ENCODE peak calls at places on chromosomes 2 and 18, in nine cellular contexts. One of them, this sample, is unnamed.

GRCh38 chr2:63545023-63545422 is 43.3 kb downstream of the WDPCP start:
- DNase-seq in WERI-Rb-1: no peak
- DNase-seq in ovary: no peak
- DNase-seq in activated T-cell treated with anti-CD3 and anti-CD28 coated beads for 1 hour: no peak
- DNase-seq in HFF-Myc: no peak
- DNase-seq in HuH-7.5: no peak
- DNase-seq in HuH-7: no peak
- DNase-seq in posterior cingulate gyrus: no peak
- DNase-seq in GM04504: no peak
- DNase-seq in this sample: no peak

GRCh38 chr2:37571571-37572136 is 99.8 kb downstream of the CDC42EP3 start:
- DNase-seq in activated T-cell treated with anti-CD3 and anti-CD28 coated beads for 1 hour: no peak
- DNase-seq in HFF-Myc: no peak
- DNase-seq in HuH-7.5: no peak
- DNase-seq in HuH-7: no peak
- DNase-seq in ovary: no peak
- DNase-seq in GM04504: no peak
- DNase-seq in posterior cingulate gyrus: no peak
- DNase-seq in WERI-Rb-1: no peak
- DNase-seq in this sample: no peak

GRCh38 chr18:45687617-45688016 is 36.4 kb upstream of the SLC14A1 start:
- DNase-seq in WERI-Rb-1: no peak
- DNase-seq in GM04504: no peak
- DNase-seq in HuH-7: no peak
- DNase-seq in HuH-7.5: no peak
- DNase-seq in posterior cingulate gyrus: no peak
- DNase-seq in ovary: no peak
- DNase-seq in HFF-Myc: no peak
- DNase-seq in activated T-cell treated with anti-CD3 and anti-CD28 coated beads for 1 hour: no peak
- DNase-seq in this sample: no peak

GRCh38 chr2:166104773-166105172 is 23.0 kb downstream of the SCN1A start:
- DNase-seq in GM04504: no peak
- DNase-seq in HFF-Myc: no peak
- DNase-seq in ovary: no peak
- DNase-seq in activated T-cell treated with anti-CD3 and anti-CD28 coated beads for 1 hour: no peak
- DNase-seq in HuH-7: no peak
- DNase-seq in posterior cingulate gyrus: no peak
- DNase-seq in HuH-7.5: no peak
- DNase-seq in WERI-Rb-1: no peak
- DNase-seq in this sample: no peak

GRCh38 chr2:167190053-167190452 is 301.8 kb downstream of the XIRP2 start:
- DNase-seq in activated T-cell treated with anti-CD3 and anti-CD28 coated beads for 1 hour: no peak
- DNase-seq in WERI-Rb-1: no peak
- DNase-seq in HFF-Myc: no peak
- DNase-seq in posterior cingulate gyrus: no peak
- DNase-seq in HuH-7: no peak
- DNase-seq in GM04504: no peak
- DNase-seq in HuH-7.5: no peak
- DNase-seq in ovary: no peak
- DNase-seq in this sample: no peak

GRCh38 chr2:202657876-202658275 is 23.1 kb downstream of the FAM117B start:
- DNase-seq in HuH-7.5: no peak
- DNase-seq in posterior cingulate gyrus: no peak
- DNase-seq in HuH-7: no peak
- DNase-seq in activated T-cell treated with anti-CD3 and anti-CD28 coated beads for 1 hour: no peak
- DNase-seq in ovary: no peak
- DNase-seq in GM04504: no peak
- DNase-seq in WERI-Rb-1: no peak
- DNase-seq in HFF-Myc: no peak
- DNase-seq in this sample: no peak

GRCh38 chr2:105869318-105869717 is 124.6 kb downstream of the NCK2 start:
- DNase-seq in posterior cingulate gyrus: no peak
- DNase-seq in HFF-Myc: no peak
- DNase-seq in WERI-Rb-1: no peak
- DNase-seq in HuH-7: no peak
- DNase-seq in activated T-cell treated with anti-CD3 and anti-CD28 coated beads for 1 hour: no peak
- DNase-seq in HuH-7.5: no peak
- DNase-seq in ovary: no peak
- DNase-seq in GM04504: no peak
- DNase-seq in this sample: no peak

GRCh38 chr2:206474059-206474458 is 30.7 kb downstream of the ADAM23 start:
- DNase-seq in posterior cingulate gyrus: no peak
- DNase-seq in HuH-7: no peak
- DNase-seq in HFF-Myc: no peak
- DNase-seq in GM04504: no peak
- DNase-seq in HuH-7.5: no peak
- DNase-seq in WERI-Rb-1: no peak
- DNase-seq in activated T-cell treated with anti-CD3 and anti-CD28 coated beads for 1 hour: no peak
- DNase-seq in ovary: no peak
- DNase-seq in this sample: no peak

GRCh38 chr2:108958002-108958401 is 31.0 kb downstream of the EDAR start:
- DNase-seq in HuH-7: no peak
- DNase-seq in activated T-cell treated with anti-CD3 and anti-CD28 coated beads for 1 hour: no peak
- DNase-seq in posterior cingulate gyrus: no peak
- DNase-seq in GM04504: no peak
- DNase-seq in ovary: no peak
- DNase-seq in HFF-Myc: no peak
- DNase-seq in HuH-7.5: no peak
- DNase-seq in WERI-Rb-1: no peak
- DNase-seq in this sample: no peak

GRCh38 chr18:47873625-47874024 is 56.8 kb downstream of the SMAD2 start:
- DNase-seq in ovary: no peak
- DNase-seq in HFF-Myc: no peak
- DNase-seq in posterior cingulate gyrus: no peak
- DNase-seq in GM04504: no peak
- DNase-seq in activated T-cell treated with anti-CD3 and anti-CD28 coated beads for 1 hour: no peak
- DNase-seq in HuH-7: no peak
- DNase-seq in WERI-Rb-1: no peak
- DNase-seq in HuH-7.5: no peak
- DNase-seq in this sample: no peak

GRCh38 chr2:218701806-218702205 is 8.8 kb upstream of the TTLL4 start:
- DNase-seq in GM04504: no peak
- DNase-seq in HuH-7.5: no peak
- DNase-seq in WERI-Rb-1: no peak
- DNase-seq in ovary: no peak
- DNase-seq in HFF-Myc: no peak
- DNase-seq in posterior cingulate gyrus: no peak
- DNase-seq in HuH-7: no peak
- DNase-seq in activated T-cell treated with anti-CD3 and anti-CD28 coated beads for 1 hour: no peak
- DNase-seq in this sample: no peak

GRCh38 chr2:10149684-10150083 is 27.1 kb downstream of the RRM2 start:
- DNase-seq in ovary: no peak
- DNase-seq in posterior cingulate gyrus: no peak
- DNase-seq in GM04504: no peak
- DNase-seq in activated T-cell treated with anti-CD3 and anti-CD28 coated beads for 1 hour: no peak
- DNase-seq in HFF-Myc: no peak
- DNase-seq in HuH-7: no peak
- DNase-seq in WERI-Rb-1: no peak
- DNase-seq in HuH-7.5: no peak
- DNase-seq in this sample: no peak

GRCh38 chr2:101496279-101496678 is 21.4 kb upstream of the RFX8 start:
- DNase-seq in ovary: no peak
- DNase-seq in HFF-Myc: no peak
- DNase-seq in WERI-Rb-1: no peak
- DNase-seq in HuH-7: no peak
- DNase-seq in posterior cingulate gyrus: no peak
- DNase-seq in HuH-7.5: no peak
- DNase-seq in activated T-cell treated with anti-CD3 and anti-CD28 coated beads for 1 hour: no peak
- DNase-seq in GM04504: no peak
- DNase-seq in this sample: no peak

GRCh38 chr2:200203381-200203827 is 103.1 kb upstream of the SPATS2L start:
- DNase-seq in WERI-Rb-1: no peak
- DNase-seq in ovary: no peak
- DNase-seq in HuH-7: no peak
- DNase-seq in GM04504: no peak
- DNase-seq in HFF-Myc: no peak
- DNase-seq in activated T-cell treated with anti-CD3 and anti-CD28 coated beads for 1 hour: no peak
- DNase-seq in posterior cingulate gyrus: no peak
- DNase-seq in HuH-7.5: no peak
- DNase-seq in this sample: no peak

GRCh38 chr2:177101930-177102329 is 110.7 kb upstream of the HNRNPA3 start:
- DNase-seq in HFF-Myc: no peak
- DNase-seq in activated T-cell treated with anti-CD3 and anti-CD28 coated beads for 1 hour: no peak
- DNase-seq in GM04504: no peak
- DNase-seq in posterior cingulate gyrus: no peak
- DNase-seq in WERI-Rb-1: no peak
- DNase-seq in HuH-7.5: no peak
- DNase-seq in ovary: no peak
- DNase-seq in HuH-7: no peak
- DNase-seq in this sample: no peak

GRCh38 chr2:41869542-41870256 is 178.1 kb upstream of the PKDCC start:
- DNase-seq in WERI-Rb-1: peak
- DNase-seq in HuH-7.5: peak
- DNase-seq in ovary: peak
- DNase-seq in posterior cingulate gyrus: peak
- DNase-seq in GM04504: no peak
- DNase-seq in activated T-cell treated with anti-CD3 and anti-CD28 coated beads for 1 hour: peak
- DNase-seq in HuH-7: peak
- DNase-seq in HFF-Myc: no peak
- DNase-seq in this sample: no peak

GRCh38 chr2:54568876-54569298 is 112.8 kb downstream of the SPTBN1 start:
- DNase-seq in GM04504: no peak
- DNase-seq in HuH-7: no peak
- DNase-seq in ovary: no peak
- DNase-seq in WERI-Rb-1: no peak
- DNase-seq in HFF-Myc: no peak
- DNase-seq in HuH-7.5: no peak
- DNase-seq in posterior cingulate gyrus: no peak
- DNase-seq in activated T-cell treated with anti-CD3 and anti-CD28 coated beads for 1 hour: no peak
- DNase-seq in this sample: no peak

GRCh38 chr2:118231759-118232158 is 143.5 kb downstream of the INSIG2 start:
- DNase-seq in HuH-7: no peak
- DNase-seq in HFF-Myc: no peak
- DNase-seq in activated T-cell treated with anti-CD3 and anti-CD28 coated beads for 1 hour: no peak
- DNase-seq in HuH-7.5: no peak
- DNase-seq in ovary: no peak
- DNase-seq in posterior cingulate gyrus: no peak
- DNase-seq in GM04504: no peak
- DNase-seq in WERI-Rb-1: no peak
- DNase-seq in this sample: peak

GRCh38 chr2:70828914-70829824 is 6.4 kb downstream of the CD207 start:
- DNase-seq in HuH-7: no peak
- DNase-seq in posterior cingulate gyrus: no peak
- DNase-seq in HFF-Myc: no peak
- DNase-seq in GM04504: peak
- DNase-seq in HuH-7.5: no peak
- DNase-seq in activated T-cell treated with anti-CD3 and anti-CD28 coated beads for 1 hour: no peak
- DNase-seq in ovary: no peak
- DNase-seq in WERI-Rb-1: no peak
- DNase-seq in this sample: no peak

GRCh38 chr2:43519711-43520221 is 76.1 kb downstream of the THADA start:
- DNase-seq in posterior cingulate gyrus: no peak
- DNase-seq in HuH-7: no peak
- DNase-seq in WERI-Rb-1: no peak
- DNase-seq in activated T-cell treated with anti-CD3 and anti-CD28 coated beads for 1 hour: no peak
- DNase-seq in GM04504: peak
- DNase-seq in HFF-Myc: no peak
- DNase-seq in HuH-7.5: no peak
- DNase-seq in ovary: no peak
- DNase-seq in this sample: no peak

GRCh38 chr2:42965910-42966309 is 173.5 kb upstream of the HAAO start:
- DNase-seq in HuH-7: no peak
- DNase-seq in posterior cingulate gyrus: no peak
- DNase-seq in WERI-Rb-1: no peak
- DNase-seq in HuH-7.5: no peak
- DNase-seq in activated T-cell treated with anti-CD3 and anti-CD28 coated beads for 1 hour: no peak
- DNase-seq in HFF-Myc: no peak
- DNase-seq in GM04504: no peak
- DNase-seq in ovary: no peak
- DNase-seq in this sample: no peak

GRCh38 chr18:61825386-61825785 is 67.4 kb downstream of the RNF152 start:
- DNase-seq in GM04504: peak
- DNase-seq in WERI-Rb-1: no peak
- DNase-seq in HFF-Myc: no peak
- DNase-seq in activated T-cell treated with anti-CD3 and anti-CD28 coated beads for 1 hour: no peak
- DNase-seq in posterior cingulate gyrus: no peak
- DNase-seq in HuH-7: no peak
- DNase-seq in ovary: no peak
- DNase-seq in HuH-7.5: no peak
- DNase-seq in this sample: no peak

GRCh38 chr2:36507408-36507812 is 90.6 kb downstream of the FEZ2 start:
- DNase-seq in HuH-7.5: peak
- DNase-seq in activated T-cell treated with anti-CD3 and anti-CD28 coated beads for 1 hour: peak
- DNase-seq in posterior cingulate gyrus: peak
- DNase-seq in HFF-Myc: peak
- DNase-seq in GM04504: no peak
- DNase-seq in WERI-Rb-1: peak
- DNase-seq in ovary: peak
- DNase-seq in HuH-7: peak
- DNase-seq in this sample: no peak